ENCODE peak calls at places on chromosomes 12 and 14, in four cellular contexts. One of them, this sample, is unnamed. For H3K4me1, the result is how much of the 10 kb centered on the place peaks cover.

GRCh38 chr12:27785882-27786570 is 6.0 kb upstream of the MANSC4 start:
- DNase-seq in left ventricle myocardium inferior: no peak
- DNase-seq in IMR-90: peak
- DNase-seq in Peyer's patch: no peak
- DNase-seq in this sample: no peak

GRCh38 chr12:19819231-19819630 is 379.9 kb downstream of the AEBP2 start:
- DNase-seq in left ventricle myocardium inferior: peak
- DNase-seq in Peyer's patch: no peak
- DNase-seq in IMR-90: no peak
- DNase-seq in this sample: no peak

GRCh38 chr14:29339491-29339890 is 572.9 kb downstream of the FOXG1 start:
- DNase-seq in IMR-90: peak
- DNase-seq in left ventricle myocardium inferior: no peak
- DNase-seq in Peyer's patch: no peak
- DNase-seq in this sample: no peak

GRCh38 chr12:92608418-92609091 is 94.2 kb upstream of the PLEKHG7 start:
- DNase-seq in IMR-90: peak
- DNase-seq in Peyer's patch: no peak
- DNase-seq in left ventricle myocardium inferior: no peak
- DNase-seq in this sample: peak

GRCh38 chr12:9649532-9649940 is 20.0 kb upstream of the CLEC2D start:
- DNase-seq in Peyer's patch: no peak
- DNase-seq in IMR-90: no peak
- DNase-seq in left ventricle myocardium inferior: no peak
- DNase-seq in this sample: no peak

GRCh38 chr14:101083564-101084435 is 180.3 kb upstream of the RTL1 start:
- DNase-seq in left ventricle myocardium inferior: no peak
- DNase-seq in Peyer's patch: no peak
- DNase-seq in IMR-90: no peak
- DNase-seq in this sample: no peak

GRCh38 chr14:100567877-100568163 is 19.4 kb downstream of the BEGAIN start:
- DNase-seq in IMR-90: no peak
- DNase-seq in Peyer's patch: no peak
- DNase-seq in left ventricle myocardium inferior: no peak
- DNase-seq in this sample: no peak

GRCh38 chr12:22164101-22164500 is 118.1 kb downstream of the CMAS start:
- DNase-seq in left ventricle myocardium inferior: no peak
- DNase-seq in IMR-90: no peak
- DNase-seq in Peyer's patch: no peak
- DNase-seq in this sample: no peak

GRCh38 chr14:99899578-99900178 is 106.5 kb downstream of the EML1 start:
- DNase-seq in left ventricle myocardium inferior: no peak
- DNase-seq in IMR-90: peak
- DNase-seq in Peyer's patch: no peak
- DNase-seq in this sample: no peak

DNA sequence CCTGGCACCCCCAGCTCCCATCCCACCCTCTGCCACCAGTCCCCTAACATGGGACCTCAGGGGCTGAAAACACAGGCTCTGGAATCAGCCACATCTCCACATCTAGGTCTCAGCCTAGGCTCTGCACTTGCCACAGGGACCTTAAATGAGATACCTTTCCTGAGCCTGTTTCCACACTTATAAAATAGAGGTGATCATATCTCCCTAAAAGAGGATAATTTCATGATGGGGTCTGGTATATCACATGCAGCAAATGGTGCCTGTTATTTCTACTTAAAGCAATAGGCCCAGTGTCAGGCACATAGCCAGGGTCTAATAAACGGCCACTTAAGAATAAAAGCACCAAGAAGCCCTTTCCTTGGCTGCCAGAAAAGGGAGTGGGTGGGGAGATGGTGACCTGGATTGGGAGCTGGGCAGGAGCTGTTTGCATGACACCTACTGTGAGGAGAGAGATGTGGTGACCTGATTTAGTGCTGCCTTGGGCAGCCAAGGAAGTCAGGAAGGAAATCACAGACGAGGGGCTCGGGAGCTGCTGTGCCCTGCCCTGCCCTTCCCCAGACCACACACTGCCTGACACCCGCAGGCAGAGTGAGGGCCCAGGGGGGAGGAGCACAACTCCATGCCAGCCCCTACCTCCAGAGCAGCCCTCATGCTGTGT is 71.2 kb downstream of the IRF2BPL start:
- DNase-seq in IMR-90: no peak
- DNase-seq in left ventricle myocardium inferior: no peak
- DNase-seq in Peyer's patch: no peak
- DNase-seq in this sample: no peak
- H3K4me3 ChIP-seq in IMR-90: no peak
- H3K4me3 ChIP-seq in left ventricle myocardium inferior: peak
- H3K4me3 ChIP-seq in Peyer's patch: no peak
- H3K4me3 ChIP-seq in this sample: no peak

GRCh38 chr12:121793836-121794531 is 496 bp upstream of the RHOF start:
- DNase-seq in Peyer's patch: peak
- DNase-seq in IMR-90: peak
- DNase-seq in left ventricle myocardium inferior: peak
- DNase-seq in this sample: no peak
- H3K4me1 ChIP-seq in Peyer's patch: under half
- H3K4me1 ChIP-seq in IMR-90: under half
- H3K4me1 ChIP-seq in left ventricle myocardium inferior: half or more
- H3K4me1 ChIP-seq in this sample: under half

GRCh38 chr12:51911788-51912711 is 4.7 kb downstream of the ACVRL1 start:
- DNase-seq in left ventricle myocardium inferior: no peak
- DNase-seq in IMR-90: peak
- DNase-seq in Peyer's patch: no peak
- DNase-seq in this sample: no peak
- H3K4me3 ChIP-seq in left ventricle myocardium inferior: peak
- H3K4me3 ChIP-seq in IMR-90: no peak
- H3K4me3 ChIP-seq in Peyer's patch: peak
- H3K4me3 ChIP-seq in this sample: no peak

DNA sequence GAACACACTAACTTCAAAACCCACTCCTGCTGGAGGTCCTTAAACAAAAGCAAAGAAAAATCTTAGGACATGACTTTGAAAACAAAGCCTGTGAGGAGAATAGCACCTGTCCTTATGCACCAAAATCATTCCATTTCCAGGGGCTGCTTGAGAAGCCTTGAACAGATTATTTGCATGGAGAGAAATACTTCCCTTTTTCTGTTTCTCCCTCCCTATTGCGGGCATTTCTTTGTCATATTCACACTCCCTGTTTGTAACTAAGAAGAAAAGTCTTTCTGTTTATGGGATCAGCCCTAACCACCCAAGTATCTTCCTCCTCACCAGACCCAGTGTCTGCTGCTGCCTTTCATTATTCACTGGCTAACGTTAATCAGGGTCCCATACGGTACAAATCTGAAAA is 218.8 kb downstream of the DPF3 start:
- DNase-seq in Peyer's patch: no peak
- DNase-seq in left ventricle myocardium inferior: no peak
- DNase-seq in IMR-90: no peak
- DNase-seq in this sample: no peak
- H3K4me1 ChIP-seq in Peyer's patch: under half
- H3K4me1 ChIP-seq in left ventricle myocardium inferior: under half
- H3K4me1 ChIP-seq in IMR-90: under half
- H3K4me1 ChIP-seq in this sample: under half

GRCh38 chr12:62762645-62763044 is 172.3 kb downstream of the PPM1H start:
- DNase-seq in Peyer's patch: no peak
- DNase-seq in IMR-90: no peak
- DNase-seq in left ventricle myocardium inferior: no peak
- DNase-seq in this sample: no peak

GRCh38 chr12:62761658-62762057 is 173.3 kb downstream of the PPM1H start:
- DNase-seq in IMR-90: no peak
- DNase-seq in Peyer's patch: no peak
- DNase-seq in left ventricle myocardium inferior: no peak
- DNase-seq in this sample: no peak

GRCh38 chr12:62763319-62763718 is 171.6 kb downstream of the PPM1H start:
- DNase-seq in Peyer's patch: no peak
- DNase-seq in IMR-90: no peak
- DNase-seq in left ventricle myocardium inferior: no peak
- DNase-seq in this sample: no peak

GRCh38 chr12:62758216-62758615 is 176.7 kb downstream of the PPM1H start:
- DNase-seq in left ventricle myocardium inferior: no peak
- DNase-seq in Peyer's patch: no peak
- DNase-seq in IMR-90: peak
- DNase-seq in this sample: no peak

DNA sequence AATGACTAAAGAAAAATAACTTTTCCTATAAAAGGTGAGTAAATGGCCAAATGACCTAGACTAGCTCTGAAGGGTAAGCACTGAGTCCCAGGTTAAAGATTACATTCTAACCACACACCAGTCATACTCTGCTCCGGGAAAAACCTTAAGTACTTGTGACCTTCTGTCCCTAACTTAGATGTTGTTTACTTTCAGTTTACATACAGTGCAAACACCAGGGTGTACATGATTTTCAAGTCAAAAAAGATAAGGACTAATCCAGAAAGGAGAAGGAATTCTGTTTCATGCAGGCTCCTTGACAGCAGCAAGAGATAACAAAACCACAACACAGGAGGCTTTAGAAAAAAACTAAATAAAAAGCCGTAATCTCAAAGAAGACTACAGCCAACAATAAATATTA is 174.2 kb downstream of the PPM1H start:
- DNase-seq in left ventricle myocardium inferior: no peak
- DNase-seq in IMR-90: peak
- DNase-seq in Peyer's patch: no peak
- DNase-seq in this sample: no peak
- H3K4me3 ChIP-seq in left ventricle myocardium inferior: no peak
- H3K4me3 ChIP-seq in IMR-90: no peak
- H3K4me3 ChIP-seq in Peyer's patch: no peak
- H3K4me3 ChIP-seq in this sample: no peak

DNA sequence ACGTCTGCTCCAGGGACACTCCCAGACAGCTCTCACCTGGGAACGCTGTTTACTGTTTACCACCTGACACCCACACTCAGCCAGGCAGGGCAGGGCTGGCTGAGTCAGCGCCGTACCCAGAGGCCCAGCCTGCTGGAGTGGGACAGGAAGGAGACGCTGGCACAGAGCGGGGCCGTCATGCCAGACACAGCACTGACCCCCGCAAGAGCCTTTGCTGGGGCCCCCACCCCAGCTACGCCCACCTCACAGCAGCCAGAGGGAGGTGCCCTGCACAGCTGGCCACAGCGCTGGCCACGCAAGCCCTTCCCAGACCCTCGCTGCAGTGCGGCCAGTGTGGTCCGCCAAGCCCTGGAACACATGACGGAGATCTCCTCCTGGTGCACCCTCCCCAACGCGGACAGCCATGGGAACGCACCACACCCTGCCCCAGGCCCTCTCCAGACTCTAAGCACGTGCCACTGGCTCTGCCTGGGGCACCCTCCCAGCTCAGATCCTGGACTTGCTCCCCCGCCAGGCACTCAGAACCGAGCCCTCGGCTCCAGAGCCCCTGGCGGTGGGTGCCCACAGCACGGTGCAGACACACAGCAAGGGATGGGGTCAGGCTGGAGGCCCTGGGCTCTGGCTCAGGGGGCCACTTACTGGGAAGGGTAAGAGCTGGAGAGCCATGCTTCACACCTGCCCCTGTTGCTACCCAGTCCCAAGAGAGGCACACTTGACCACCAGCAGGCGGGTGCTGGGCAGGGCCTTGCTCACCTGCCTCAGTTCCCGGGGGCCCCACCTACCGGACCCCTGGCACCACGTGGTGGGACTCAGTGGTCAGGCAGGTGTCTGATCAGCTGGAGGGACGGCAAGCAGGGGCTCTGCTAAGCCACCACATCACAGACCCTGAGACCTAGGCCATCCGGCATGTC is 5.6 kb downstream of the AHNAK2 start:
- DNase-seq in left ventricle myocardium inferior: peak
- DNase-seq in IMR-90: no peak
- DNase-seq in Peyer's patch: peak
- DNase-seq in this sample: no peak
- H3K4me1 ChIP-seq in left ventricle myocardium inferior: half or more
- H3K4me1 ChIP-seq in IMR-90: under half
- H3K4me1 ChIP-seq in Peyer's patch: under half
- H3K4me1 ChIP-seq in this sample: under half

DNA sequence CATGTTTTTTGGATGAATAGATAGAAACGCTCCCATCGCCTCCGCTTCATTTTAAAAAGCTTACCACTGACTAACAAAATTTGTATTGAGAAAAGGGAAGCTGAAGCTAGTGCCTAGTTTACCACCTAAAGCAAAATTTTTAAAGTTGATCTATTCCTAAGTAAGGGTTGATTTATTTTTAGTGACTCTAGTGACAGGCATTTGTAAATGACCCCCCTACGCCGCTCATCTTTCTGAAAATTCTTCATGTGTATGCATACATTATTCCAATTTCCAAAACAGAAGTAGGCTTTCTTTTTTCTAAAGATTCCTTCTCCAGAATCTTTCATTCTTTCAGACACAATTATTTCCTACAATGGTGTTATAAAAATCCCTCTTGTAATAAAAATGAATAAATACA is 5.4 kb downstream of the HMGA2 start:
- DNase-seq in Peyer's patch: no peak
- DNase-seq in left ventricle myocardium inferior: no peak
- DNase-seq in IMR-90: no peak
- DNase-seq in this sample: no peak
- H3K4me3 ChIP-seq in Peyer's patch: no peak
- H3K4me3 ChIP-seq in left ventricle myocardium inferior: no peak
- H3K4me3 ChIP-seq in IMR-90: peak
- H3K4me3 ChIP-seq in this sample: no peak